ENCODE peak calls at places on chromosome 11, in ten cellular contexts. C, Y, U, L, H, G, F, S, Q and V are unnamed samples.

GRCh38 chr11:61429346-61429690 is 457 bp downstream of the CPSF7 start:
- DNase-seq in C (peak), Y (peak), U (peak), L (peak), H (no peak), G (no peak), F (peak), S (peak), Q (peak), V (peak)

GRCh38 chr11:8382436-8383053 is 118.9 kb upstream of the LMO1 start:
- DNase-seq in C (no peak), Y (no peak), U (no peak), L (no peak), H (no peak), G (no peak), F (no peak), S (no peak), Q (peak), V (no peak)

GRCh38 chr11:66639066-66639813 is 737 bp downstream of the RBM4 start:
- DNase-seq in C (peak), Y (peak), U (no peak), L (no peak), H (no peak), G (no peak), F (no peak), S (peak), Q (peak), V (no peak)

GRCh38 chr11:62544521-62545436 is 1.8 kb downstream of the AHNAK start:
- DNase-seq in C (peak), Y (no peak), U (no peak), L (peak), H (no peak), G (no peak), F (no peak), S (no peak), Q (no peak), V (peak)

GRCh38 chr11:44335052-44335894 is 25.3 kb upstream of the ALX4 start:
- DNase-seq in C (no peak), Y (no peak), U (no peak), L (no peak), H (no peak), G (no peak), F (no peak), S (no peak), Q (no peak), V (no peak)

GRCh38 chr11:70090989-70091388 is 12.9 kb downstream of the ANO1 start:
- DNase-seq in C (no peak), Y (no peak), U (no peak), L (no peak), H (peak), G (no peak), F (no peak), S (no peak), Q (peak), V (peak)

GRCh38 chr11:10076458-10077141 is 217.4 kb downstream of the SBF2 start:
- DNase-seq in C (peak), Y (no peak), U (no peak), L (peak), H (peak), G (no peak), F (peak), S (no peak), Q (peak), V (peak)

GRCh38 chr11:116509566-116509965 is 263.2 kb downstream of the BUD13 start:
- DNase-seq in C (no peak), Y (no peak), U (no peak), L (no peak), H (no peak), G (no peak), F (no peak), S (no peak), Q (no peak), V (no peak)

GRCh38 chr11:6214530-6214929 is 9.2 kb downstream of the C11orf42 start:
- DNase-seq in C (no peak), Y (no peak), U (no peak), L (no peak), H (no peak), G (no peak), F (no peak), S (no peak), Q (no peak), V (no peak)

GRCh38 chr11:68950268-68950667 is 30.5 kb downstream of the MRGPRD start:
- DNase-seq in C (no peak), Y (no peak), U (no peak), L (peak), H (no peak), G (no peak), F (no peak), S (no peak), Q (no peak), V (no peak)
- TF ChIP-seq CTCF in C (no peak), Y (no peak), U (peak), L (peak), H (no peak), G (no peak), F (no peak), S (no peak), Q (peak), V (no peak)

DNA sequence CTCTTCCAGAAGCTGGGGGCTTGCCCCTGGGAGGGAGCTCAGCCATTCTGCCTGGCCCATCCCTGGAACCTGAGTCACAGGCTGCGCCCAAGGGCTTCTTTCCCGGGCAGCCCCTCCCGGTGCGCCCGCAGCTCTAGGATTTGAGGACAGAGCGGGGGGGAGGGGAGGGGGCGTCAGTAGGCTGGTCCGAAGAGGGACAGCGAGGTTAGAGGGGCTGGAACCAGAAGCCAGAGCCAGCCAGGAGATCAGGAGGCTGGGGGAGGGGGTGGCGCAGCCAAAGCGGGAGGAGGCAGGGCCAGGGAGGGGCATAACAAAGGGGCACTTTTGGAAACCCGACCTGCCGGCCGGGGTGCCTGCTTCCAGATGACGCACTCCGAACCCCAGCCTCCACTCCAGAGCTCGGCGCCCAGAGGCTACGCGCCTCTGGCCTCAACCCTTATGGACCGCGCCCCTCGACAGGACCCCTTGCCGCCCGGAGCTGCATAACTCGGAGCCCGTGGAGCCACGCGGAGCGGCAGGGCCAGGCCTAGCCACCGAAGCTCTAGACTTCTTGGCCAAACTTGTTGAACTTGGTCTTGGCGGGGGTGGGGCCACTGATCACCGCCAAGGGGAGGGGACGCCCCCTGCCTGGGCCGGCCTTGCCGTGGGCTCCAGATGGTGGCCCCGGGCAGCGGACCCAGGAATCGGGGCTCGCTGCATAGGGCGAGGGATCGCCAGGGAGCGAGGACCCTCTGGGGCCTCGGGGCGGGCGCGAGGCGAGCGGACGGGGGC is 744 bp downstream of the PACSIN3 start:
- DNase-seq in C (peak), Y (peak), U (peak), L (no peak), H (peak), G (peak), F (peak), S (peak), Q (peak), V (peak)
- TF ChIP-seq POLR2A in C (peak), Y (peak), U (peak), L (no peak), H (peak), G (no peak), F (no peak), S (peak), Q (no peak), V (peak)

DNA sequence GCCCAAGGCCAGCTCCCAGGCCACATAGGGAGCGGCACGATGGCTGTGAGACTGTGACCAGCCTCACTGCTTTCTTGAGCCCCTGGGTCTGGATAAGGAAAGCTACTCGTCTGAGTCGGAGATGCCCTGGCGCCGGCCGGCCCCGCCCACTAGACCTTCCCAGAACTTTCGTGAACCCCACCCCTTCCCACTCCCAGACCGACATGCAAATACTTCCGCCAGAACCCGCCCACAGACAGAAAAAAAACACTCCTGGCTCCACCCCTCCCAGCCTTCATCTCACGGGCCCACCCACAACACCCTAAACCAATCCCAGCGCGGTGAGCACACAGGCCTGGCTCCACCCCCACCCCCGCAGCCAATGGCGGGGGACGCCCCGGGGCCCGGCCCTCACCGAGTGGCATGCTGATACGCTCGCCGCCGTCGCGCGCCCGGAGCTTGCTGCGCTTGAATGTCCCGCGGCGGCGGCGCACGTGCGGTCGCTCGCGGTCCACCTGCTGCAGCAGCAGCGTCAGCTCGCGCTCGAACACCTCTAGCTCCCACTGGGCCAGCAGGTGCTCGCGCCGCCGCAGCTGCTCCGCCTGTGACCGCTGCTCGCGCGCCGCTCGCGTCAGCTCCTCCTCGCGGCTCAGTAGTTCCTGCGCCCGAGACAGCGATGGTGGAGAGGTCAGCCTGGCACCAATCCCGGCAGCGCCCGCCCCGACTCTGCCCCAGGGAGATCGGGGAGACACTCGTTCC is 7.0 kb downstream of the MAP3K11 start:
- DNase-seq in C (peak), Y (peak), U (peak), L (peak), H (peak), G (peak), F (peak), S (peak), Q (peak), V (peak)
- H3K27ac ChIP-seq in C (peak), Y (peak), U (peak), L (no peak), H (peak), G (peak), F (peak), S (no peak), Q (no peak), V (peak)

GRCh38 chr11:100930185-100930778 is 199.3 kb downstream of the PGR start:
- DNase-seq in C (no peak), Y (no peak), U (no peak), L (peak), H (peak), G (no peak), F (no peak), S (no peak), Q (peak), V (no peak)

GRCh38 chr11:100928426-100928825 is 201.2 kb downstream of the PGR start:
- DNase-seq in C (no peak), Y (no peak), U (no peak), L (no peak), H (no peak), G (no peak), F (no peak), S (no peak), Q (no peak), V (no peak)

GRCh38 chr11:100936781-100937180 is 192.8 kb downstream of the PGR start:
- DNase-seq in C (no peak), Y (no peak), U (no peak), L (no peak), H (no peak), G (no peak), F (no peak), S (no peak), Q (no peak), V (no peak)

GRCh38 chr11:100929377-100929776 is 200.2 kb downstream of the PGR start:
- DNase-seq in C (no peak), Y (no peak), U (no peak), L (no peak), H (no peak), G (no peak), F (no peak), S (no peak), Q (peak), V (no peak)

GRCh38 chr11:100932474-100933100 is 197.0 kb downstream of the PGR start:
- DNase-seq in C (no peak), Y (no peak), U (no peak), L (peak), H (no peak), G (no peak), F (no peak), S (no peak), Q (peak), V (no peak)
- TF ChIP-seq CTCF in C (no peak), Y (peak), U (peak), L (peak), H (peak), G (peak), F (no peak), S (peak), Q (peak), V (no peak)